ENCODE peak calls at places on chromosome 14, in five cellular contexts. S is body of pancreas, O is stomach, T is transverse colon, V is uterus. U is an unnamed sample. For H3K4me1, the result is how much of the 10 kb centered on the place peaks cover.

GRCh38 chr14:53055003-53055402 is 98.1 kb downstream of the DDHD1 start:
- DNase-seq in S (no peak), O (no peak), T (no peak), V (no peak), U (no peak)

GRCh38 chr14:36655963-36656768 is 5.5 kb upstream of the PAX9 start:
- DNase-seq in S (peak), O (no peak), T (peak), V (no peak), U (no peak)

GRCh38 chr14:105413542-105413886 is 6.1 kb upstream of the MTA1 start:
- DNase-seq in S (no peak), O (no peak), T (no peak), V (no peak), U (no peak)

GRCh38 chr14:86091811-86092210 is 561.9 kb downstream of the FLRT2 start:
- DNase-seq in S (no peak), O (no peak), T (no peak), V (no peak), U (no peak)

GRCh38 chr14:81127785-81128184 is 93.0 kb downstream of the GTF2A1 start:
- DNase-seq in S (no peak), O (no peak), T (no peak), V (no peak), U (no peak)

GRCh38 chr14:100748944-100749343 is 22.3 kb downstream of the DLK1 start:
- DNase-seq in S (no peak), O (no peak), T (no peak), V (no peak), U (no peak)

GRCh38 chr14:89479802-89480201 is 62.8 kb upstream of the FOXN3 start:
- DNase-seq in S (no peak), O (no peak), T (no peak), V (no peak), U (no peak)

GRCh38 chr14:49970474-49971147 is 77.7 kb downstream of the ARF6 start:
- DNase-seq in S (no peak), O (peak), T (no peak), V (no peak), U (no peak)

GRCh38 chr14:58899317-58899713 is 261.6 kb downstream of the DACT1 start:
- DNase-seq in S (no peak), O (no peak), T (no peak), V (no peak), U (no peak)

GRCh38 chr14:40987481-40987880 is 619.2 kb upstream of the LRFN5 start:
- DNase-seq in S (no peak), O (no peak), T (no peak), V (no peak), U (no peak)

GRCh38 chr14:90626550-90626949 is 189.7 kb downstream of the TTC7B start:
- DNase-seq in S (no peak), O (no peak), T (peak), V (no peak), U (peak)

GRCh38 chr14:84208451-84208850 is 1321.5 kb upstream of the FLRT2 start:
- DNase-seq in S (no peak), O (no peak), T (no peak), V (no peak), U (no peak)

DNA sequence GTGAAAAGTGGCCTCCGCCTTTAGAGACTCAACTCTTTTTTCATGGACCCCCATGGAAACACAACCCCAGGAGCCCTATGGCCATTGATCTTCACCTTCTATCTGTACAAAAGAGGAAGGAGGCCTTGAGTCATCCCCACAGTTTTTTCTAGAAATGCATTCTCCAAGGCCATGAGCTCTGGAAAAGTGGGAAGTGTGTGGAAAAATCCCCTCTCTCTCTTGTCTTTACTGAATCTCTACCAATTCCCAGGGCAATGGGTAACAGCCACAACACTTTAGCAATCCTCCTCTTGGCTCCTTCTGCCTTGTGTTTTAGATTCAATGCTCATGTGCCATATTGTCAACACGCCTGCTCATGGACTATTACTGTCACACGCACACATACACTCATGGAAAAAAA is 260.1 kb downstream of the VRK1 start:
- DNase-seq in S (no peak), O (no peak), T (no peak), V (no peak), U (no peak)
- H3K4me1 ChIP-seq in S (under half), O (under half), T (under half), V (under half), U (under half)

GRCh38 chr14:23301288-23301968 is 1.2 kb downstream of the PPP1R3E start:
- DNase-seq in S (peak), O (peak), T (peak), V (peak), U (peak)
- TF ChIP-seq POLR2A in S (peak), O (peak), T (peak), V (peak), U (peak)

DNA sequence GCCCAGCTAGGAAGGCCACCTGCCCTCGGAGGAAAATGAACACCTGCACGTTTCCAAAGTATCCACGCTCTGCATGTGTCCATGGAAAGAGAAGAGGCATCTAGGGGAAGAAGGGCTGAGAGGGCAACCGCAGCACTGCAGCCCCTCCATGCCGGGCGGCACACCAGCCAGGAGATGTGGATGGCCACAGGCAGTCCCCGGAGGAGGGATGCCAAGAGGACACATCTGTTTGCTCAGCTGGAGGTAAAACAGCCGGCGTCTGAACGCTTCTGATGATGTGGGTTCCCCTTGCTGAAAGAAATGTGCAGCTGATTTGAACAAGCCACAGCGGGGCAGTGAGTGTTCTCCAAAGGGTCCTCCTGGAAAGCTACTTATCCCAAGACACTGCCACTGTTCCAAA is 34.0 kb downstream of the CHGA start:
- DNase-seq in S (no peak), O (no peak), T (no peak), V (no peak), U (no peak)
- TF ChIP-seq CTCF in S (no peak), O (no peak), T (no peak), V (no peak), U (no peak)

GRCh38 chr14:94801225-94801624 is 31.3 kb upstream of the GSC start:
- DNase-seq in S (no peak), O (no peak), T (no peak), V (no peak), U (no peak)
- H3K4me1 ChIP-seq in S (under half), O (under half), T (under half), V (under half), U (under half)

GRCh38 chr14:67695394-67695949 is at the start of gene RDH11:
- DNase-seq in S (peak), O (peak), T (peak), V (peak), U (no peak)
- TF ChIP-seq POLR2A in S (peak), O (no peak), T (peak), V (peak), U (no peak)

GRCh38 chr14:78595797-78596196 is 425.6 kb downstream of the NRXN3 start:
- DNase-seq in S (no peak), O (no peak), T (no peak), V (no peak), U (no peak)
- TF ChIP-seq CTCF in S (no peak), O (no peak), T (no peak), V (no peak), U (no peak)